ENCODE peak calls at places on chromosome 20, in six cellular contexts. One of them, this sample, is unnamed.

GRCh38 chr20:62287759-62288534 is 14.8 kb upstream of the ADRM1 start:
- DNase-seq in cardiac muscle cell: no peak
- DNase-seq in T47D: no peak
- DNase-seq in amniotic stem cell: no peak
- DNase-seq in anterior cingulate cortex: no peak
- DNase-seq in H7: no peak
- DNase-seq in this sample: no peak

GRCh38 chr20:57620274-57620990 is at the start of gene ZBP1:
- DNase-seq in cardiac muscle cell: no peak
- DNase-seq in T47D: no peak
- DNase-seq in amniotic stem cell: no peak
- DNase-seq in anterior cingulate cortex: no peak
- DNase-seq in H7: no peak
- DNase-seq in this sample: no peak

GRCh38 chr20:9440891-9441290 is 73.5 kb upstream of the LAMP5 start:
- DNase-seq in cardiac muscle cell: no peak
- DNase-seq in T47D: no peak
- DNase-seq in amniotic stem cell: no peak
- DNase-seq in anterior cingulate cortex: no peak
- DNase-seq in H7: no peak
- DNase-seq in this sample: no peak

GRCh38 chr20:48938670-48939069 is 17.2 kb downstream of the ARFGEF2 start:
- DNase-seq in cardiac muscle cell: no peak
- DNase-seq in T47D: no peak
- DNase-seq in amniotic stem cell: no peak
- DNase-seq in anterior cingulate cortex: no peak
- DNase-seq in H7: no peak
- DNase-seq in this sample: no peak

GRCh38 chr20:58075565-58075964 is 152.9 kb downstream of the ANKRD60 start:
- DNase-seq in cardiac muscle cell: no peak
- DNase-seq in T47D: no peak
- DNase-seq in amniotic stem cell: no peak
- DNase-seq in anterior cingulate cortex: no peak
- DNase-seq in H7: no peak
- DNase-seq in this sample: no peak

GRCh38 chr20:55415567-55416142 is 589.7 kb downstream of the CBLN4 start:
- DNase-seq in cardiac muscle cell: peak; percentile 18
- DNase-seq in T47D: peak; percentile 65
- DNase-seq in amniotic stem cell: no peak
- DNase-seq in anterior cingulate cortex: no peak
- DNase-seq in H7: peak; percentile 49
- DNase-seq in this sample: peak; percentile 4

GRCh38 chr20:41045680-41046079 is 17.1 kb downstream of the TOP1 start:
- DNase-seq in cardiac muscle cell: no peak
- DNase-seq in T47D: no peak
- DNase-seq in amniotic stem cell: no peak
- DNase-seq in anterior cingulate cortex: no peak
- DNase-seq in H7: no peak
- DNase-seq in this sample: no peak

GRCh38 chr20:48750941-48751620 is 76.7 kb downstream of the PREX1 start:
- DNase-seq in cardiac muscle cell: no peak
- DNase-seq in T47D: peak; percentile 24
- DNase-seq in amniotic stem cell: no peak
- DNase-seq in anterior cingulate cortex: peak; percentile 63
- DNase-seq in H7: peak; percentile 91
- DNase-seq in this sample: no peak

GRCh38 chr20:16397053-16397452 is 176.2 kb downstream of the KIF16B start:
- DNase-seq in cardiac muscle cell: no peak
- DNase-seq in T47D: no peak
- DNase-seq in amniotic stem cell: no peak
- DNase-seq in anterior cingulate cortex: peak; percentile 31
- DNase-seq in H7: no peak
- DNase-seq in this sample: no peak

GRCh38 chr20:25389858-25390537 is 637 bp downstream of the ABHD12 start:
- DNase-seq in cardiac muscle cell: peak; percentile 74
- DNase-seq in T47D: peak; percentile 75
- DNase-seq in amniotic stem cell: no peak
- DNase-seq in anterior cingulate cortex: no peak
- DNase-seq in H7: peak; percentile 90
- DNase-seq in this sample: peak; percentile 30

GRCh38 chr20:49615401-49616153 is 47.6 kb upstream of the PTGIS start:
- DNase-seq in cardiac muscle cell: no peak
- DNase-seq in T47D: no peak
- DNase-seq in amniotic stem cell: no peak
- DNase-seq in anterior cingulate cortex: peak; percentile 72
- DNase-seq in H7: peak; percentile 51
- DNase-seq in this sample: peak; percentile 85

GRCh38 chr20:4443016-4443415 is 278.7 kb upstream of the PRND start:
- DNase-seq in cardiac muscle cell: peak; percentile 21
- DNase-seq in T47D: no peak
- DNase-seq in amniotic stem cell: no peak
- DNase-seq in anterior cingulate cortex: no peak
- DNase-seq in H7: no peak
- DNase-seq in this sample: peak; percentile 99

GRCh38 chr20:47365023-47365764 is 8.7 kb upstream of the ZMYND8 start:
- DNase-seq in cardiac muscle cell: no peak
- DNase-seq in T47D: no peak
- DNase-seq in amniotic stem cell: no peak
- DNase-seq in anterior cingulate cortex: no peak
- DNase-seq in H7: no peak
- DNase-seq in this sample: no peak

GRCh38 chr20:61764471-61765020 is 301.1 kb downstream of the TAF4 start:
- DNase-seq in cardiac muscle cell: no peak
- DNase-seq in T47D: no peak
- DNase-seq in amniotic stem cell: no peak
- DNase-seq in anterior cingulate cortex: no peak
- DNase-seq in H7: no peak
- DNase-seq in this sample: no peak

GRCh38 chr20:58976095-58976730 is 4.8 kb upstream of the NELFCD start:
- DNase-seq in cardiac muscle cell: no peak
- DNase-seq in T47D: no peak
- DNase-seq in amniotic stem cell: no peak
- DNase-seq in anterior cingulate cortex: no peak
- DNase-seq in H7: no peak
- DNase-seq in this sample: no peak

GRCh38 chr20:17556842-17557674 is 12.8 kb upstream of the DSTN start:
- DNase-seq in cardiac muscle cell: no peak
- DNase-seq in T47D: peak; percentile 68
- DNase-seq in amniotic stem cell: no peak
- DNase-seq in anterior cingulate cortex: peak; percentile 22
- DNase-seq in H7: peak; percentile 34
- DNase-seq in this sample: peak; percentile 57

GRCh38 chr20:49185071-49185757 is 2.9 kb downstream of the STAU1 start:
- DNase-seq in cardiac muscle cell: no peak
- DNase-seq in T47D: no peak
- DNase-seq in amniotic stem cell: no peak
- DNase-seq in anterior cingulate cortex: no peak
- DNase-seq in H7: no peak
- DNase-seq in this sample: no peak

GRCh38 chr20:47125553-47126373 is 230.7 kb downstream of the ZMYND8 start:
- DNase-seq in cardiac muscle cell: peak; percentile 17
- DNase-seq in T47D: no peak
- DNase-seq in amniotic stem cell: no peak
- DNase-seq in anterior cingulate cortex: no peak
- DNase-seq in H7: no peak
- DNase-seq in this sample: peak; percentile 51

GRCh38 chr20:34703573-34704176 is 469 bp upstream of the TP53INP2 start:
- DNase-seq in cardiac muscle cell: peak; percentile 28
- DNase-seq in T47D: peak; percentile 88
- DNase-seq in amniotic stem cell: no peak
- DNase-seq in anterior cingulate cortex: no peak
- DNase-seq in H7: no peak
- DNase-seq in this sample: peak; percentile 38

GRCh38 chr20:32743237-32744112 is at the start of gene COMMD7:
- DNase-seq in cardiac muscle cell: peak; percentile 81
- DNase-seq in T47D: peak; percentile 65
- DNase-seq in amniotic stem cell: no peak
- DNase-seq in anterior cingulate cortex: peak; percentile 19
- DNase-seq in H7: peak; percentile 80
- DNase-seq in this sample: peak; percentile 70

GRCh38 chr20:59938696-59939051 is 1.4 kb downstream of the PPP1R3D start:
- DNase-seq in cardiac muscle cell: no peak
- DNase-seq in T47D: no peak
- DNase-seq in amniotic stem cell: no peak
- DNase-seq in anterior cingulate cortex: peak; percentile 25
- DNase-seq in H7: no peak
- DNase-seq in this sample: peak; percentile 51

GRCh38 chr20:44594730-44595129 is 12.4 kb downstream of the PKIG start:
- DNase-seq in cardiac muscle cell: no peak
- DNase-seq in T47D: no peak
- DNase-seq in amniotic stem cell: no peak
- DNase-seq in anterior cingulate cortex: no peak
- DNase-seq in H7: no peak
- DNase-seq in this sample: peak; percentile 99

GRCh38 chr20:53040678-53041674 is 68.8 kb downstream of the TSHZ2 start:
- DNase-seq in cardiac muscle cell: no peak
- DNase-seq in T47D: no peak
- DNase-seq in amniotic stem cell: no peak
- DNase-seq in anterior cingulate cortex: no peak
- DNase-seq in H7: no peak
- DNase-seq in this sample: no peak

GRCh38 chr20:23441850-23442313 is 2.4 kb downstream of the CSTL1 start:
- DNase-seq in cardiac muscle cell: peak; percentile 83
- DNase-seq in T47D: peak; percentile 87
- DNase-seq in amniotic stem cell: peak; percentile 18
- DNase-seq in anterior cingulate cortex: peak; percentile 44
- DNase-seq in H7: peak; percentile 91
- DNase-seq in this sample: peak; percentile 80

GRCh38 chr20:58483470-58483869 is 31.7 kb downstream of the APCDD1L start:
- DNase-seq in cardiac muscle cell: no peak
- DNase-seq in T47D: no peak
- DNase-seq in amniotic stem cell: no peak
- DNase-seq in anterior cingulate cortex: no peak
- DNase-seq in H7: no peak
- DNase-seq in this sample: no peak

GRCh38 chr20:58544891-58545290 is 29.7 kb upstream of the APCDD1L start:
- DNase-seq in cardiac muscle cell: no peak
- DNase-seq in T47D: no peak
- DNase-seq in amniotic stem cell: no peak
- DNase-seq in anterior cingulate cortex: no peak
- DNase-seq in H7: no peak
- DNase-seq in this sample: no peak

GRCh38 chr20:19313342-19314069 is 101.1 kb downstream of the SLC24A3 start:
- DNase-seq in cardiac muscle cell: no peak
- DNase-seq in T47D: no peak
- DNase-seq in amniotic stem cell: no peak
- DNase-seq in anterior cingulate cortex: no peak
- DNase-seq in H7: no peak
- DNase-seq in this sample: no peak

GRCh38 chr20:33063271-33063670 is 9.6 kb downstream of the BPIFB3 start:
- DNase-seq in cardiac muscle cell: no peak
- DNase-seq in T47D: no peak
- DNase-seq in amniotic stem cell: no peak
- DNase-seq in anterior cingulate cortex: no peak
- DNase-seq in H7: no peak
- DNase-seq in this sample: no peak

GRCh38 chr20:47957135-47957534 is 171.9 kb upstream of the SULF2 start:
- DNase-seq in cardiac muscle cell: no peak
- DNase-seq in T47D: no peak
- DNase-seq in amniotic stem cell: no peak
- DNase-seq in anterior cingulate cortex: no peak
- DNase-seq in H7: no peak
- DNase-seq in this sample: peak; percentile 35

GRCh38 chr20:1897965-1898464 is 2.8 kb downstream of the SIRPA start:
- DNase-seq in cardiac muscle cell: no peak
- DNase-seq in T47D: no peak
- DNase-seq in amniotic stem cell: no peak
- DNase-seq in anterior cingulate cortex: no peak
- DNase-seq in H7: no peak
- DNase-seq in this sample: no peak

GRCh38 chr20:33521461-33521860 is 31.6 kb downstream of the CBFA2T2 start:
- DNase-seq in cardiac muscle cell: no peak
- DNase-seq in T47D: no peak
- DNase-seq in amniotic stem cell: no peak
- DNase-seq in anterior cingulate cortex: no peak
- DNase-seq in H7: no peak
- DNase-seq in this sample: no peak

GRCh38 chr20:7352165-7352564 is 584.7 kb downstream of the BMP2 start:
- DNase-seq in cardiac muscle cell: no peak
- DNase-seq in T47D: no peak
- DNase-seq in amniotic stem cell: no peak
- DNase-seq in anterior cingulate cortex: no peak
- DNase-seq in H7: no peak
- DNase-seq in this sample: peak; percentile 37

GRCh38 chr20:57605878-57606277 is 14.3 kb downstream of the ZBP1 start:
- DNase-seq in cardiac muscle cell: no peak
- DNase-seq in T47D: no peak
- DNase-seq in amniotic stem cell: no peak
- DNase-seq in anterior cingulate cortex: no peak
- DNase-seq in H7: no peak
- DNase-seq in this sample: no peak